ENCODE peak calls at places on chromosomes 16 and 17, in seven cellular contexts. One of them, this sample, is unnamed. For H3K4me1, the result is how much of the 10 kb centered on the place peaks cover.

GRCh38 chr17:44279586-44280344 is 11.8 kb upstream of the SLC4A1 start:
- DNase-seq in endodermal cell: peak
- DNase-seq in upper lobe of right lung: peak
- DNase-seq in mesendoderm: peak
- DNase-seq in heart left ventricle: peak
- DNase-seq in esophagus squamous epithelium: no peak
- DNase-seq in BE2C: no peak
- DNase-seq in this sample: peak

GRCh38 chr17:19369846-19370492 is 7.4 kb upstream of the B9D1 start:
- DNase-seq in endodermal cell: peak
- DNase-seq in upper lobe of right lung: no peak
- DNase-seq in mesendoderm: no peak
- DNase-seq in heart left ventricle: no peak
- DNase-seq in esophagus squamous epithelium: no peak
- DNase-seq in BE2C: no peak
- DNase-seq in this sample: no peak

GRCh38 chr17:5757306-5757907 is 173.1 kb upstream of the NLRP1 start:
- DNase-seq in endodermal cell: no peak
- DNase-seq in upper lobe of right lung: no peak
- DNase-seq in mesendoderm: no peak
- DNase-seq in heart left ventricle: no peak
- DNase-seq in esophagus squamous epithelium: no peak
- DNase-seq in BE2C: no peak
- DNase-seq in this sample: no peak

GRCh38 chr16:56475226-56475625 is 23.9 kb downstream of the OGFOD1 start:
- DNase-seq in endodermal cell: peak
- DNase-seq in upper lobe of right lung: no peak
- DNase-seq in mesendoderm: peak
- DNase-seq in heart left ventricle: no peak
- DNase-seq in esophagus squamous epithelium: no peak
- DNase-seq in BE2C: no peak
- DNase-seq in this sample: no peak

GRCh38 chr16:10931133-10931532 is 11.1 kb downstream of the DEXI start:
- DNase-seq in endodermal cell: no peak
- DNase-seq in upper lobe of right lung: peak
- DNase-seq in mesendoderm: no peak
- DNase-seq in heart left ventricle: no peak
- DNase-seq in esophagus squamous epithelium: no peak
- DNase-seq in BE2C: no peak
- DNase-seq in this sample: no peak

GRCh38 chr17:32568673-32569072 is 81.9 kb downstream of the CDK5R1 start:
- DNase-seq in endodermal cell: no peak
- DNase-seq in upper lobe of right lung: no peak
- DNase-seq in mesendoderm: no peak
- DNase-seq in heart left ventricle: no peak
- DNase-seq in esophagus squamous epithelium: no peak
- DNase-seq in BE2C: no peak
- DNase-seq in this sample: no peak

GRCh38 chr17:8894673-8895578 is 27.5 kb upstream of the PIK3R6 start:
- DNase-seq in endodermal cell: peak
- DNase-seq in upper lobe of right lung: peak
- DNase-seq in mesendoderm: peak
- DNase-seq in heart left ventricle: no peak
- DNase-seq in esophagus squamous epithelium: no peak
- DNase-seq in BE2C: peak
- DNase-seq in this sample: peak

GRCh38 chr17:48037924-48038323 is 327 bp upstream of the COPZ2 start:
- DNase-seq in endodermal cell: peak
- DNase-seq in upper lobe of right lung: no peak
- DNase-seq in mesendoderm: no peak
- DNase-seq in heart left ventricle: no peak
- DNase-seq in esophagus squamous epithelium: no peak
- DNase-seq in BE2C: no peak
- DNase-seq in this sample: no peak

GRCh38 chr16:83928341-83929055 is 24.5 kb upstream of the OSGIN1 start:
- DNase-seq in endodermal cell: peak
- DNase-seq in upper lobe of right lung: no peak
- DNase-seq in mesendoderm: peak
- DNase-seq in heart left ventricle: no peak
- DNase-seq in esophagus squamous epithelium: no peak
- DNase-seq in BE2C: no peak
- DNase-seq in this sample: no peak

GRCh38 chr16:4320030-4320429 is 4.2 kb downstream of the GLIS2 start:
- DNase-seq in endodermal cell: no peak
- DNase-seq in upper lobe of right lung: no peak
- DNase-seq in mesendoderm: no peak
- DNase-seq in heart left ventricle: peak
- DNase-seq in esophagus squamous epithelium: no peak
- DNase-seq in BE2C: no peak
- DNase-seq in this sample: no peak
- H3K4me1 ChIP-seq in endodermal cell: under half
- H3K4me1 ChIP-seq in upper lobe of right lung: half or more
- H3K4me1 ChIP-seq in mesendoderm: under half
- H3K4me1 ChIP-seq in heart left ventricle: half or more
- H3K4me1 ChIP-seq in esophagus squamous epithelium: half or more
- H3K4me1 ChIP-seq in BE2C: under half
- H3K4me1 ChIP-seq in this sample: half or more

GRCh38 chr17:45299311-45299710 is 17.5 kb downstream of the MAP3K14 start:
- DNase-seq in endodermal cell: no peak
- DNase-seq in upper lobe of right lung: no peak
- DNase-seq in mesendoderm: no peak
- DNase-seq in heart left ventricle: no peak
- DNase-seq in esophagus squamous epithelium: no peak
- DNase-seq in BE2C: peak
- DNase-seq in this sample: peak
- H3K4me1 ChIP-seq in endodermal cell: under half
- H3K4me1 ChIP-seq in upper lobe of right lung: half or more
- H3K4me1 ChIP-seq in mesendoderm: under half
- H3K4me1 ChIP-seq in heart left ventricle: half or more
- H3K4me1 ChIP-seq in esophagus squamous epithelium: half or more
- H3K4me1 ChIP-seq in BE2C: under half
- H3K4me1 ChIP-seq in this sample: half or more

DNA sequence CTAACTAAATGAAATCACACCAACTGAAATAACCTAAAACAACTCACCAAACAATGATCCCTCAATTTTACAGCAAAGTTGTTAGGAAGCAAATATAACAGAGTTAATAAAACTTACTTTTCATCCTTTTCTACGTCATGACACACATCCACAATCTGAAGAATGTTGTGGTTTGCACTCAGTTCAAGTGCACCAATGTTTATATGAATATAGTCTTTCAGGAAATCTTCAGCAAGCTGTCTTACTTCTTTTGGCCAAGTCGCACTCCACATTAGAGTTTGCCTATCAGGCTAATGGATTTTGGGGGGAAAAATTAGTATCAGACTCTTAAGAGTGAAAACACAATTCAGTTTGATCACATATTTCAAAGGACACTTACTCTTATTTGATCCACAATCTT is 3.3 kb downstream of the DDX5 start:
- DNase-seq in endodermal cell: no peak
- DNase-seq in upper lobe of right lung: no peak
- DNase-seq in mesendoderm: no peak
- DNase-seq in heart left ventricle: no peak
- DNase-seq in esophagus squamous epithelium: no peak
- DNase-seq in BE2C: no peak
- DNase-seq in this sample: no peak
- H3K4me1 ChIP-seq in endodermal cell: under half
- H3K4me1 ChIP-seq in upper lobe of right lung: half or more
- H3K4me1 ChIP-seq in mesendoderm: under half
- H3K4me1 ChIP-seq in heart left ventricle: half or more
- H3K4me1 ChIP-seq in esophagus squamous epithelium: under half
- H3K4me1 ChIP-seq in BE2C: under half
- H3K4me1 ChIP-seq in this sample: half or more

GRCh38 chr16:67395458-67396158 is 2.3 kb upstream of the TPPP3 start:
- DNase-seq in endodermal cell: no peak
- DNase-seq in upper lobe of right lung: peak
- DNase-seq in mesendoderm: no peak
- DNase-seq in heart left ventricle: no peak
- DNase-seq in esophagus squamous epithelium: no peak
- DNase-seq in BE2C: peak
- DNase-seq in this sample: peak

GRCh38 chr16:67397451-67397801 is 4.1 kb upstream of the TPPP3 start:
- DNase-seq in endodermal cell: no peak
- DNase-seq in upper lobe of right lung: no peak
- DNase-seq in mesendoderm: no peak
- DNase-seq in heart left ventricle: peak
- DNase-seq in esophagus squamous epithelium: no peak
- DNase-seq in BE2C: no peak
- DNase-seq in this sample: no peak

GRCh38 chr16:67395105-67395457 is 1.8 kb upstream of the TPPP3 start:
- DNase-seq in endodermal cell: no peak
- DNase-seq in upper lobe of right lung: no peak
- DNase-seq in mesendoderm: no peak
- DNase-seq in heart left ventricle: no peak
- DNase-seq in esophagus squamous epithelium: no peak
- DNase-seq in BE2C: no peak
- DNase-seq in this sample: no peak

GRCh38 chr16:67396775-67397450 is 3.6 kb upstream of the TPPP3 start:
- DNase-seq in endodermal cell: no peak
- DNase-seq in upper lobe of right lung: no peak
- DNase-seq in mesendoderm: no peak
- DNase-seq in heart left ventricle: no peak
- DNase-seq in esophagus squamous epithelium: no peak
- DNase-seq in BE2C: no peak
- DNase-seq in this sample: no peak

DNA sequence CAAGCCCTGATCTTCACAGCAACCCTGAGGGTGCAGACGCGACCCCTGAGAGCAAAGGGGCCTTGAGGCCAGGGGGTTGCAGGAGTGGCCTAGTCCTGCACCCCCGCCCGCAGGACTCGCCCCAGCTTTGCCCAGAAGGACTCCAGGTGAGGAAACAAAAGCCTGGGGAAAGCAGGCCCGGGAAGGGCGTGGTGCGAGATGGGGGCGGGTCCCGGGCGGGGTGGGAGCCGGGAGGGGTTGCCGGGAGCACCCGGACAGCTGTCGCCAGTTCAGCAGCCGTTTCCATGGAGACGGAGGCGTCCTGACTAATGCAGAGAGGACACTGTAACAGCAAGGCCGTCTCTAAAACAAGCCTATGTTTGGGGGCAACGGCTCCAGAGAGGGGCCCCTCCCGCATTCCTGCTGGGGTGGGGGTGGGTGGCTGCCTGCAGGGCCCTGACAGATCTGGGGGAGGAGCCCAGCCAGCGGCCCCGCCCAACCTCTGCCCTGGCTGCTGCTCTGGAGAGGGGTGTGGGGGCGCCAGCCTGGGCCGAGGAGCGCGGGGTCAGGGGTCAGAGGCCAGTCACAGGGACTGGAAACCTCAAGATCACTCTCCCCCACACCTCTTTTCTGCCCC is 3.0 kb upstream of the TPPP3 start:
- DNase-seq in endodermal cell: peak
- DNase-seq in upper lobe of right lung: peak
- DNase-seq in mesendoderm: peak
- DNase-seq in heart left ventricle: peak
- DNase-seq in esophagus squamous epithelium: no peak
- DNase-seq in BE2C: peak
- DNase-seq in this sample: peak
- H3K4me1 ChIP-seq in endodermal cell: under half
- H3K4me1 ChIP-seq in upper lobe of right lung: under half
- H3K4me1 ChIP-seq in mesendoderm: under half
- H3K4me1 ChIP-seq in heart left ventricle: half or more
- H3K4me1 ChIP-seq in esophagus squamous epithelium: half or more
- H3K4me1 ChIP-seq in BE2C: under half
- H3K4me1 ChIP-seq in this sample: half or more

GRCh38 chr16:72845322-72846020 is 202.5 kb downstream of the ZFHX3 start:
- DNase-seq in endodermal cell: no peak
- DNase-seq in upper lobe of right lung: no peak
- DNase-seq in mesendoderm: no peak
- DNase-seq in heart left ventricle: no peak
- DNase-seq in esophagus squamous epithelium: no peak
- DNase-seq in BE2C: no peak
- DNase-seq in this sample: no peak

GRCh38 chr16:72840591-72841381 is 207.1 kb downstream of the ZFHX3 start:
- DNase-seq in endodermal cell: no peak
- DNase-seq in upper lobe of right lung: no peak
- DNase-seq in mesendoderm: no peak
- DNase-seq in heart left ventricle: no peak
- DNase-seq in esophagus squamous epithelium: no peak
- DNase-seq in BE2C: no peak
- DNase-seq in this sample: no peak

GRCh38 chr16:72846594-72846993 is 201.3 kb downstream of the ZFHX3 start:
- DNase-seq in endodermal cell: no peak
- DNase-seq in upper lobe of right lung: no peak
- DNase-seq in mesendoderm: no peak
- DNase-seq in heart left ventricle: no peak
- DNase-seq in esophagus squamous epithelium: no peak
- DNase-seq in BE2C: no peak
- DNase-seq in this sample: no peak

GRCh38 chr16:72847187-72848044 is 200.5 kb downstream of the ZFHX3 start:
- DNase-seq in endodermal cell: peak
- DNase-seq in upper lobe of right lung: no peak
- DNase-seq in mesendoderm: peak
- DNase-seq in heart left ventricle: no peak
- DNase-seq in esophagus squamous epithelium: no peak
- DNase-seq in BE2C: peak
- DNase-seq in this sample: peak

GRCh38 chr16:72844225-72844920 is 203.6 kb downstream of the ZFHX3 start:
- DNase-seq in endodermal cell: no peak
- DNase-seq in upper lobe of right lung: no peak
- DNase-seq in mesendoderm: no peak
- DNase-seq in heart left ventricle: no peak
- DNase-seq in esophagus squamous epithelium: no peak
- DNase-seq in BE2C: no peak
- DNase-seq in this sample: no peak
- H3K4me1 ChIP-seq in endodermal cell: under half
- H3K4me1 ChIP-seq in upper lobe of right lung: under half
- H3K4me1 ChIP-seq in mesendoderm: under half
- H3K4me1 ChIP-seq in heart left ventricle: half or more
- H3K4me1 ChIP-seq in esophagus squamous epithelium: under half
- H3K4me1 ChIP-seq in BE2C: under half
- H3K4me1 ChIP-seq in this sample: under half

This sample was measured in body of pancreas.